ENCODE peak calls at places on chromosomes 16 and 17, in eight cellular contexts. One of them, this sample, is unnamed.

GRCh38 chr17:67011527-67012175 is 32.7 kb upstream of the CACNG1 start:
- DNase-seq in activated CD8-positive, alpha-beta memory T cell treated with anti-CD3 and anti-CD28 coated beads for 1 hour: no peak
- DNase-seq in iPS-NIHi11: no peak
- DNase-seq in psoas muscle: no peak
- DNase-seq in stimulated activated CD4-positive, alpha-beta T cell treated with anti-CD3 and anti-CD28 coated beads, Interleukin-2, amount 100 ng/mL, for 24 hours: no peak
- DNase-seq in SW480: no peak
- DNase-seq in NCI-H1048: no peak
- DNase-seq in GDM1: no peak
- DNase-seq in this sample: no peak

GRCh38 chr16:53115773-53116172 is 61.0 kb downstream of the CHD9 start:
- DNase-seq in activated CD8-positive, alpha-beta memory T cell treated with anti-CD3 and anti-CD28 coated beads for 1 hour: no peak
- DNase-seq in iPS-NIHi11: no peak
- DNase-seq in psoas muscle: no peak
- DNase-seq in stimulated activated CD4-positive, alpha-beta T cell treated with anti-CD3 and anti-CD28 coated beads, Interleukin-2, amount 100 ng/mL, for 24 hours: no peak
- DNase-seq in SW480: no peak
- DNase-seq in NCI-H1048: no peak
- DNase-seq in GDM1: no peak
- DNase-seq in this sample: no peak

GRCh38 chr17:75571197-75571884 is 16.3 kb upstream of the MYO15B start:
- DNase-seq in activated CD8-positive, alpha-beta memory T cell treated with anti-CD3 and anti-CD28 coated beads for 1 hour: no peak
- DNase-seq in iPS-NIHi11: no peak
- DNase-seq in psoas muscle: no peak
- DNase-seq in stimulated activated CD4-positive, alpha-beta T cell treated with anti-CD3 and anti-CD28 coated beads, Interleukin-2, amount 100 ng/mL, for 24 hours: no peak
- DNase-seq in SW480: no peak
- DNase-seq in NCI-H1048: no peak
- DNase-seq in GDM1: peak
- DNase-seq in this sample: no peak

GRCh38 chr17:48612456-48612853 is 1.6 kb upstream of the HOXB7 start:
- DNase-seq in activated CD8-positive, alpha-beta memory T cell treated with anti-CD3 and anti-CD28 coated beads for 1 hour: no peak
- DNase-seq in iPS-NIHi11: no peak
- DNase-seq in psoas muscle: no peak
- DNase-seq in stimulated activated CD4-positive, alpha-beta T cell treated with anti-CD3 and anti-CD28 coated beads, Interleukin-2, amount 100 ng/mL, for 24 hours: no peak
- DNase-seq in SW480: no peak
- DNase-seq in NCI-H1048: no peak
- DNase-seq in GDM1: no peak
- DNase-seq in this sample: no peak

GRCh38 chr16:84535851-84536250 is 31.4 kb upstream of the MEAK7 start:
- DNase-seq in activated CD8-positive, alpha-beta memory T cell treated with anti-CD3 and anti-CD28 coated beads for 1 hour: no peak
- DNase-seq in iPS-NIHi11: no peak
- DNase-seq in psoas muscle: no peak
- DNase-seq in stimulated activated CD4-positive, alpha-beta T cell treated with anti-CD3 and anti-CD28 coated beads, Interleukin-2, amount 100 ng/mL, for 24 hours: no peak
- DNase-seq in SW480: peak
- DNase-seq in NCI-H1048: no peak
- DNase-seq in GDM1: no peak
- DNase-seq in this sample: no peak

GRCh38 chr16:51637744-51638100 is 486.7 kb upstream of the SALL1 start:
- DNase-seq in activated CD8-positive, alpha-beta memory T cell treated with anti-CD3 and anti-CD28 coated beads for 1 hour: no peak
- DNase-seq in iPS-NIHi11: no peak
- DNase-seq in psoas muscle: no peak
- DNase-seq in stimulated activated CD4-positive, alpha-beta T cell treated with anti-CD3 and anti-CD28 coated beads, Interleukin-2, amount 100 ng/mL, for 24 hours: no peak
- DNase-seq in SW480: no peak
- DNase-seq in NCI-H1048: no peak
- DNase-seq in GDM1: no peak
- DNase-seq in this sample: no peak

GRCh38 chr17:48542956-48543853 is 1.7 kb downstream of the HOXB2 start:
- DNase-seq in activated CD8-positive, alpha-beta memory T cell treated with anti-CD3 and anti-CD28 coated beads for 1 hour: no peak
- DNase-seq in iPS-NIHi11: peak
- DNase-seq in psoas muscle: peak
- DNase-seq in stimulated activated CD4-positive, alpha-beta T cell treated with anti-CD3 and anti-CD28 coated beads, Interleukin-2, amount 100 ng/mL, for 24 hours: peak
- DNase-seq in SW480: peak
- DNase-seq in NCI-H1048: no peak
- DNase-seq in GDM1: no peak
- DNase-seq in this sample: peak

GRCh38 chr16:66927012-66927436 is 1.7 kb upstream of the RRAD start:
- DNase-seq in activated CD8-positive, alpha-beta memory T cell treated with anti-CD3 and anti-CD28 coated beads for 1 hour: no peak
- DNase-seq in iPS-NIHi11: no peak
- DNase-seq in psoas muscle: peak
- DNase-seq in stimulated activated CD4-positive, alpha-beta T cell treated with anti-CD3 and anti-CD28 coated beads, Interleukin-2, amount 100 ng/mL, for 24 hours: no peak
- DNase-seq in SW480: peak
- DNase-seq in NCI-H1048: no peak
- DNase-seq in GDM1: no peak
- DNase-seq in this sample: no peak

GRCh38 chr17:72365857-72366415 is 245.1 kb downstream of the SOX9 start:
- DNase-seq in activated CD8-positive, alpha-beta memory T cell treated with anti-CD3 and anti-CD28 coated beads for 1 hour: no peak
- DNase-seq in iPS-NIHi11: no peak
- DNase-seq in psoas muscle: no peak
- DNase-seq in stimulated activated CD4-positive, alpha-beta T cell treated with anti-CD3 and anti-CD28 coated beads, Interleukin-2, amount 100 ng/mL, for 24 hours: no peak
- DNase-seq in SW480: no peak
- DNase-seq in NCI-H1048: no peak
- DNase-seq in GDM1: no peak
- DNase-seq in this sample: no peak

GRCh38 chr16:88014201-88014781 is 63.1 kb downstream of the BANP start:
- DNase-seq in activated CD8-positive, alpha-beta memory T cell treated with anti-CD3 and anti-CD28 coated beads for 1 hour: no peak
- DNase-seq in iPS-NIHi11: no peak
- DNase-seq in psoas muscle: no peak
- DNase-seq in stimulated activated CD4-positive, alpha-beta T cell treated with anti-CD3 and anti-CD28 coated beads, Interleukin-2, amount 100 ng/mL, for 24 hours: no peak
- DNase-seq in SW480: no peak
- DNase-seq in NCI-H1048: no peak
- DNase-seq in GDM1: no peak
- DNase-seq in this sample: no peak

GRCh38 chr17:76075364-76076099 is 951 bp downstream of the GALR2 start:
- DNase-seq in activated CD8-positive, alpha-beta memory T cell treated with anti-CD3 and anti-CD28 coated beads for 1 hour: no peak
- DNase-seq in iPS-NIHi11: peak
- DNase-seq in psoas muscle: no peak
- DNase-seq in stimulated activated CD4-positive, alpha-beta T cell treated with anti-CD3 and anti-CD28 coated beads, Interleukin-2, amount 100 ng/mL, for 24 hours: no peak
- DNase-seq in SW480: no peak
- DNase-seq in NCI-H1048: no peak
- DNase-seq in GDM1: no peak
- DNase-seq in this sample: no peak

GRCh38 chr17:8398980-8399379 is 1.4 kb upstream of the RNF222 start:
- DNase-seq in activated CD8-positive, alpha-beta memory T cell treated with anti-CD3 and anti-CD28 coated beads for 1 hour: no peak
- DNase-seq in iPS-NIHi11: no peak
- DNase-seq in psoas muscle: no peak
- DNase-seq in stimulated activated CD4-positive, alpha-beta T cell treated with anti-CD3 and anti-CD28 coated beads, Interleukin-2, amount 100 ng/mL, for 24 hours: no peak
- DNase-seq in SW480: no peak
- DNase-seq in NCI-H1048: no peak
- DNase-seq in GDM1: no peak
- DNase-seq in this sample: no peak

This sample was measured in uterus.